ENCODE peak calls at places on chromosomes 3 and 15, in seven cellular contexts. G is GM06990, Y is psoas muscle, A is stomach, Z is H1, E is adipocyte, Q is HFF-Myc. R is an unnamed sample.

GRCh38 chr3:134486577-134487041 is 752 bp downstream of the CEP63 start:
- DNase-seq in G (no peak), Y (no peak), A (no peak), Z (no peak), E (peak; percentile 53), Q (no peak), R (no peak)

GRCh38 chr15:81940467-81941451 is 105.1 kb downstream of the MEX3B start:
- DNase-seq in G (no peak), Y (no peak), A (no peak), Z (no peak), E (peak; percentile 74), Q (no peak), R (no peak)

GRCh38 chr3:155946178-155946577 is 75.7 kb downstream of the GMPS start:
- DNase-seq in G (no peak), Y (no peak), A (no peak), Z (no peak), E (peak; percentile 86), Q (peak; percentile 59), R (no peak)

GRCh38 chr15:29821416-29822099 is 710 bp downstream of the TJP1 start:
- DNase-seq in G (no peak), Y (peak; percentile 76), A (peak; percentile 84), Z (peak; percentile 79), E (peak; percentile 92), Q (no peak), R (no peak)

GRCh38 chr15:38351466-38351865 is 98.8 kb downstream of the SPRED1 start:
- DNase-seq in G (no peak), Y (no peak), A (no peak), Z (no peak), E (no peak), Q (no peak), R (no peak)

GRCh38 chr3:59150039-59150438 is 100.2 kb upstream of the CFAP20DC start:
- DNase-seq in G (no peak), Y (no peak), A (no peak), Z (no peak), E (no peak), Q (no peak), R (no peak)

GRCh38 chr15:92393994-92394326 is 279 bp downstream of the ST8SIA2 start:
- DNase-seq in G (no peak), Y (no peak), A (no peak), Z (no peak), E (no peak), Q (no peak), R (no peak)

GRCh38 chr15:98754283-98755022 is 106.1 kb downstream of the IGF1R start:
- DNase-seq in G (no peak), Y (no peak), A (no peak), Z (peak; percentile 45), E (peak; percentile 27), Q (no peak), R (no peak)

GRCh38 chr3:69081583-69082262 is 1.6 kb upstream of the UBA3 start:
- DNase-seq in G (no peak), Y (no peak), A (no peak), Z (no peak), E (peak; percentile 18), Q (no peak), R (no peak)

GRCh38 chr15:101543026-101543390 is 53.5 kb upstream of the PCSK6 start:
- DNase-seq in G (no peak), Y (no peak), A (no peak), Z (no peak), E (no peak), Q (no peak), R (no peak)

GRCh38 chr3:14145670-14146380 is 21.0 kb downstream of the TMEM43 start:
- DNase-seq in G (no peak), Y (no peak), A (no peak), Z (no peak), E (no peak), Q (no peak), R (no peak)

GRCh38 chr3:14145236-14145635 is 20.4 kb downstream of the TMEM43 start:
- DNase-seq in G (no peak), Y (no peak), A (no peak), Z (no peak), E (peak; percentile 42), Q (no peak), R (no peak)

GRCh38 chr3:14143271-14143605 is 18.4 kb downstream of the TMEM43 start:
- DNase-seq in G (no peak), Y (no peak), A (no peak), Z (no peak), E (peak; percentile 66), Q (no peak), R (no peak)

GRCh38 chr3:14143826-14144225 is 19.0 kb downstream of the TMEM43 start:
- DNase-seq in G (no peak), Y (no peak), A (no peak), Z (no peak), E (peak; percentile 97), Q (peak; percentile 81), R (no peak)

GRCh38 chr3:14144423-14145075 is 19.7 kb downstream of the TMEM43 start:
- DNase-seq in G (peak; percentile 26), Y (no peak), A (peak; percentile 67), Z (no peak), E (peak; percentile 99), Q (peak; percentile 100), R (peak; percentile 87)
- H3K4me3 ChIP-seq in G (no peak overlapping the region), Y (peak overlapping the region; percentile 35), A (peak overlapping the region; percentile 7), Z (no peak overlapping the region), E (peak overlapping the region; percentile 74), Q (no peak overlapping the region), R (peak overlapping the region; percentile 15)

DNA sequence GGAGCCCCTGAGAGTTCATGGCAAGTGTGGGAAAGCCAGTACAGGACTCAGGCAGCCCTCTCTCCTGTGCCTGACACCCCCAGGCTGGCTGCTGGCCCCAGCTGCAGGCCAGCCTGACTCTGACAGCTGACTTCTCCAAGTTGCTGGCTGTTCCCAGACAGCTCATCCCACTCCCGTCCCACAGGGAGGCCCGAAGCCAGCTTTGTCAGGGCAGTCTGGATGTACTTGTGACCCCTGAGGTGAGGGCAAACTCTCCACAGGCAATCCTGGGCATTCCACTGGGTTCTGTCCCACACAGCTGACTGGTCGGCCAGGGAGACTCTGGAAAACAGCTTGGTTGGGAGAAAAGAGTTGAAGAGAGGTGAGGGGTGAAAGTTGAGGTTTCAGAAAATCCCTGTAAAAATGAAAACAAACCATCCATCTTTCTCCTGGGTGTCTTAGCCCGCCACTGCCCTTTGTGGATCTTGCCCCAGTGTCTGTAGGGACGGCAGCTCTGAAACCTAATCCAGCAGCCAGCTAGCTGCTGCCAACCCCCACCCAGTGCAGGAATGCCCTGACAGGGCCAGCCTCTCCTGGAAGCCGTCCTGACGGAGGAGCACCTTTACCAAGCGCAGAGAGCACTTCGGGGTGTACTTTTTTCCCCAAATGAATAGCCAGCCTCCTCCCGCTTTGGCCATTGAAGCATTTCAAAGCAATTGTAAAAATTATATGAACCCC is 87.9 kb downstream of the DNAJB8 start:
- DNase-seq in G (no peak), Y (peak; percentile 86), A (no peak), Z (no peak), E (peak; percentile 18), Q (no peak), R (no peak)
- H3K4me3 ChIP-seq in G (no peak overlapping the region), Y (no peak overlapping the region), A (no peak overlapping the region), Z (no peak overlapping the region), E (no peak overlapping the region), Q (no peak overlapping the region), R (no peak overlapping the region)

GRCh38 chr3:106089806-106090205 is 221.0 kb upstream of the CBLB start:
- DNase-seq in G (no peak), Y (no peak), A (no peak), Z (no peak), E (no peak), Q (no peak), R (no peak)

GRCh38 chr3:106088899-106089298 is 220.1 kb upstream of the CBLB start:
- DNase-seq in G (no peak), Y (no peak), A (no peak), Z (no peak), E (no peak), Q (no peak), R (no peak)

GRCh38 chr3:106085998-106086397 is 217.2 kb upstream of the CBLB start:
- DNase-seq in G (no peak), Y (no peak), A (no peak), Z (no peak), E (no peak), Q (no peak), R (peak; percentile 31)

GRCh38 chr3:106086636-106087035 is 217.8 kb upstream of the CBLB start:
- DNase-seq in G (no peak), Y (no peak), A (no peak), Z (no peak), E (no peak), Q (no peak), R (no peak)

GRCh38 chr3:106088270-106088669 is 219.5 kb upstream of the CBLB start:
- DNase-seq in G (no peak), Y (no peak), A (no peak), Z (no peak), E (no peak), Q (no peak), R (no peak)
- H3K4me3 ChIP-seq in G (no peak overlapping the region), Y (no peak overlapping the region), A (no peak overlapping the region), Z (no peak overlapping the region), E (no peak overlapping the region), Q (no peak overlapping the region), R (no peak overlapping the region)

GRCh38 chr15:78620021-78620838 is 566 bp downstream of the CHRNA3 start:
- DNase-seq in G (no peak), Y (no peak), A (peak; percentile 23), Z (peak; percentile 83), E (peak; percentile 36), Q (no peak), R (no peak)

GRCh38 chr15:78619022-78619950 is 1.5 kb downstream of the CHRNA3 start:
- DNase-seq in G (no peak), Y (no peak), A (peak; percentile 20), Z (peak; percentile 56), E (no peak), Q (no peak), R (no peak)

GRCh38 chr15:78621810-78622402 is 1.1 kb upstream of the CHRNA3 start:
- DNase-seq in G (no peak), Y (no peak), A (peak; percentile 18), Z (peak; percentile 41), E (no peak), Q (no peak), R (no peak)

GRCh38 chr15:78618490-78618934 is 2.3 kb downstream of the CHRNA3 start:
- DNase-seq in G (peak; percentile 48), Y (peak; percentile 85), A (peak; percentile 91), Z (peak; percentile 98), E (peak; percentile 99), Q (peak; percentile 72), R (peak; percentile 46)

DNA sequence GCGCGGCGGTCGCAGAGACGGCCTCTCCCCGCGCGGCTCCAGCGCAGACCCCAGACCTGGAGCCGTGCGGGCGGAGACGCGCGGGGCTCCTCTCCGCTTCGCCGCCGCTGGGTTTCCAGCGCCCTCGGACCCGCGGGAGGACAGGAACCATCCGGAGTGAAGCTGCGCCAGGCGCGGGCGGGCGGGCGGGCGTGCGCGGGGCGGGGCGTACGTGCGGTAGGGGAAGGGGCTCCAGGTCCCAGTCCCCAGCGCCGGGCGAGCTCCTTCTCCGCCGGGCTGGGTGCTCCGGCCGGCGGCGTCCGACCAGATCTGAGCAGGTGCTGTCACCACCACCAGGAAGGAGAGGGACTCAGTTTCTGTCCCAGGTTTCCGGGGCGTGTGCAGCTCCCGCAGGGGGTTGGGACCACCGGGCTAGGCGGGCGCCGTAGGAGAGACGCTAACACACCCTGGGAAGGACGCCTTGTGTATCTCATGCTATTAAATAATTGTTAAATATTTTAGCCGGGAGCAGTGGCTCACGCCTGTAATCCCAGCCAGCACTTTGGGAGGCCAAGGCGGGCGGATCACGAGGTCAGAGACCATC is at the start of gene CHRNA3:
- DNase-seq in G (no peak), Y (no peak), A (peak; percentile 9), Z (peak; percentile 63), E (no peak), Q (no peak), R (no peak)
- H3K4me3 ChIP-seq in G (no peak within 1 kb of the TSS), Y (peak within 1 kb of the TSS; percentile 61), A (peak within 1 kb of the TSS; percentile 32), Z (peak within 1 kb of the TSS; percentile 59), E (no peak within 1 kb of the TSS), Q (no peak within 1 kb of the TSS), R (peak within 1 kb of the TSS; percentile 41)

R was measured in LNCaP clone FGC.